ENCODE peak calls at places on chromosome 19, in seven cellular contexts. U is SHP77; G is right cardiac atrium; I is activated naive CD4-positive, alpha-beta T cell treated with anti-CD3 and anti-CD28 coated beads for 36 hours; R is astrocyte of the spinal cord; C is Kasumi-1; E is RCC 7860. K is an unnamed sample.

GRCh38 chr19:2089001-2089711 is 7.0 kb downstream of the MOB3A start:
- DNase-seq in E (peak), I (no peak), C (no peak), U (peak), G (no peak), R (peak), K (peak)

GRCh38 chr19:8355631-8356402 is 8.1 kb upstream of the ANGPTL4 start:
- DNase-seq in E (peak), U (no peak), I (no peak), G (no peak), R (peak), C (no peak), K (peak)

GRCh38 chr19:56840452-56841193 is at the start of the genes PEG3 and ZIM2:
- DNase-seq in E (no peak), C (no peak), R (no peak), I (no peak), G (peak), U (no peak), K (no peak)

GRCh38 chr19:42465827-42466280 is 23.1 kb upstream of the CXCL17 start:
- DNase-seq in E (no peak), I (no peak), G (no peak), U (no peak), R (no peak), C (no peak), K (no peak)

GRCh38 chr19:12485571-12485970 is 955 bp upstream of the ZNF709 start:
- DNase-seq in C (no peak), U (no peak), G (no peak), R (no peak), I (no peak), E (no peak), K (no peak)

GRCh38 chr19:33681081-33681680 is 59.4 kb downstream of the CHST8 start:
- DNase-seq in C (no peak), R (no peak), E (no peak), U (no peak), G (peak), I (no peak), K (no peak)

GRCh38 chr19:5261151-5261890 is 79.3 kb downstream of the PTPRS start:
- DNase-seq in E (no peak), C (no peak), U (no peak), G (peak), R (no peak), I (no peak), K (no peak)

GRCh38 chr19:55441692-55442321 is 1.3 kb downstream of the SHISA7 start:
- DNase-seq in U (no peak), C (no peak), I (no peak), G (no peak), R (no peak), E (no peak), K (no peak)

GRCh38 chr19:31985001-31985605 is 360.3 kb upstream of the ZNF507 start:
- DNase-seq in I (no peak), G (no peak), E (no peak), R (no peak), U (no peak), C (no peak), K (no peak)

GRCh38 chr19:50204811-50205675 is 1.6 kb downstream of the MYH14 start:
- DNase-seq in G (peak), R (no peak), C (no peak), U (peak), I (no peak), E (no peak), K (no peak)

GRCh38 chr19:17078038-17078919 is 2.7 kb downstream of the MYO9B start:
- DNase-seq in E (no peak), C (no peak), G (peak), U (no peak), R (no peak), I (no peak), K (no peak)

GRCh38 chr19:39864118-39864517 is 17.9 kb upstream of the FBL start:
- DNase-seq in G (no peak), U (no peak), R (no peak), C (no peak), E (no peak), I (no peak), K (no peak)

GRCh38 chr19:42254083-42254849 is 662 bp downstream of the ERF start:
- DNase-seq in C (peak), E (no peak), G (peak), U (peak), I (peak), R (peak), K (peak)

GRCh38 chr19:55670280-55671053 is 4.6 kb upstream of the EPN1 start:
- DNase-seq in R (no peak), I (no peak), G (no peak), C (no peak), E (no peak), U (no peak), K (no peak)

GRCh38 chr19:48754950-48755645 is at the start of gene FGF21:
- DNase-seq in E (no peak), U (peak), G (no peak), C (no peak), R (no peak), I (no peak), K (no peak)

GRCh38 chr19:52188822-52189744 is 769 bp upstream of the PPP2R1A start:
- DNase-seq in G (peak), R (no peak), E (peak), C (no peak), U (peak), I (no peak), K (peak)

GRCh38 chr19:45863840-45864628 is at the start of gene FOXA3:
- DNase-seq in G (peak), R (peak), I (peak), E (peak), U (peak), C (peak), K (peak)

GRCh38 chr19:58033741-58034475 is at the start of gene ZSCAN1:
- DNase-seq in I (peak), G (peak), R (peak), U (no peak), C (no peak), E (no peak), K (no peak)

GRCh38 chr19:54262066-54262465 is 5.0 kb upstream of the LILRB5 start:
- DNase-seq in I (no peak), E (no peak), R (no peak), U (no peak), G (peak), C (no peak), K (no peak)

K was measured in HT1080.